ENCODE peak calls at places on chromosomes 16 and 17, in eight cellular contexts. X, D, O, F, I, B, M and H are unnamed samples.

GRCh38 chr16:4407543-4408322 is 8.7 kb downstream of the CORO7 start:
- DNase-seq in X (no peak), D (peak), O (no peak), F (no peak), I (no peak), B (no peak), M (no peak), H (peak)

GRCh38 chr17:1779571-1780074 is 17.8 kb downstream of the SERPINF1 start:
- DNase-seq in X (no peak), D (peak), O (no peak), F (peak), I (peak), B (peak), M (no peak), H (peak)

GRCh38 chr16:12531937-12532336 is 271.8 kb downstream of the CPPED1 start:
- DNase-seq in X (no peak), D (no peak), O (no peak), F (no peak), I (no peak), B (no peak), M (no peak), H (no peak)

GRCh38 chr17:61371606-61372005 is 28.0 kb upstream of the TBX2 start:
- DNase-seq in X (no peak), D (no peak), O (no peak), F (no peak), I (no peak), B (no peak), M (no peak), H (no peak)

GRCh38 chr16:88561485-88562369 is 8.5 kb upstream of the ZC3H18 start:
- DNase-seq in X (peak), D (no peak), O (no peak), F (peak), I (peak), B (peak), M (no peak), H (peak)

GRCh38 chr17:42325026-42325425 is 36.7 kb downstream of the STAT5A start:
- DNase-seq in X (no peak), D (peak), O (no peak), F (no peak), I (no peak), B (peak), M (no peak), H (no peak)

GRCh38 chr17:27496501-27496943 is 40.3 kb downstream of the KSR1 start:
- DNase-seq in X (no peak), D (no peak), O (no peak), F (peak), I (no peak), B (peak), M (peak), H (no peak)

GRCh38 chr17:4672055-4672630 is 30.7 kb upstream of the ALOX15 start:
- DNase-seq in X (no peak), D (no peak), O (no peak), F (no peak), I (no peak), B (no peak), M (no peak), H (no peak)

DNA sequence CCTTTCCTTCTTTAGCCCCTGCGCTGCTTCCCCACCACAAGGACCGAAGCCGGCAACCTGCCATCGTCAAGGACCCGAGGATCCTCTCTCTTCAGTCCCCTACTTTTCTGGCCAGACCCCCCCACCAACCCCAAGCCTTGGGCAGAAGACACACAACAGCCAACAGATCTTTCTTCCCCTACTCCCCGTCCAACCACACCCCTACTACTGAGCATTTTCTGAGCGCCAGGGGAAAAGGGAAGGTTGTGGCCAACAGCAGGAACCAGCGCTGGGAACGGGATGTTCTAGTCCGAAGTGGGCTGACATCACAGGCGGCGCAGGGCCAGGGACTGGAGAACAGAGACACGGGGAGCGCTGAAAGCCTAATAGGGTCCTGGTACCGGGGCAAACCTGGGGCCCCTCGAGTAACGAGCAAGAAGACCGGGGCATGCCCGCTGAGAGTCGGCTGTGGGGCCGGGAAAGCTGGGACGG is 528 bp downstream of the PER1 start:
- DNase-seq in X (no peak), D (peak), O (peak), F (peak), I (no peak), B (peak), M (no peak), H (peak)
- TF ChIP-seq POLR2AphosphoS5 in X (no peak), D (peak), O (peak), F (peak), I (no peak), B (no peak), M (no peak), H (peak)

DNA sequence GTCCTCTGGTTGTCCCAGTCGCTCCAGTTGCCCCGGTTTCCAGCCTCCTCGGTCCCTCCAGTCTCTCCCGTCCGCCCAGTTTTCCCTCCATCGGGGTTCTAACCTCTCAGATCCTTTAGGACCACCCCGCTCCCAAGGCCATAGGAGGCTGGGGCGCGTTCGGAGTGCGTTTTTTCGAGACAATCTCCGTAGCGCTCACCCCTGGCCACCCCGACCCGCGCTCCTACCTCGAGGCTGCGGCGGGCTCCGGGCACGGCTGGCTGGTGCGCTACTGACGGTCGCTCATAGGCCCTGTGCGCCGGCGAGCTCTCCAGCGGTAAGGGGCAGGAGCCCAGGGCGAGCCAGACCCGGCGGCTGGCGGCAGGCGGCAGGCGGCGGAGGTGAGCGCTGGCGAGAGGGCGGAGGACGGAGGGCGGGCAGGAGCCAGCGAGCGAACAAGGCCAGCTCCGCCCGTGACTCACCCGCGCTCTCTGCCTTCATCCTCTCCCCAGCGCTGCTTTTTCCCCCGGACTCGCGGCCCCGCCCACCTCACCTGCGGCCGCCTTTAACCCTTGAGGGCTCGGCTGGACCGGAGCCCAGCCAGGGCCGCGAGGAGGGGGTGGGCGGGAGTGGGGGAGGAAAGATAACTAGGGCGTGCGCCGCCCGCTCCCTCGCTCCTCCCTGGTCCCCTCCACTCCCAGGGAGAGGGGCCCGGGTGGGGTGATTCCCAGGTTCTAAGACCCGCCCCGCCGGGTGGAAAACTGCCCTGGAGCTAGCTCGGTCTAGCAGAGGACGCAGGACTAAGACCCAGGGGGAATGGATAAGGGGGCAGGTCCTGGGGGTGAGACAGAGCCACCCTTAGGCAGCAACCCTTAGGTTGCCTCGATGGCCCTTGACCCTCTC is at the start of gene SP6:
- DNase-seq in X (peak), D (no peak), O (no peak), F (peak), I (peak), B (peak), M (no peak), H (peak)
- TF ChIP-seq EP300 in X (no peak), D (no peak), O (no peak), F (no peak), I (no peak), B (no peak), M (no peak), H (no peak)

DNA sequence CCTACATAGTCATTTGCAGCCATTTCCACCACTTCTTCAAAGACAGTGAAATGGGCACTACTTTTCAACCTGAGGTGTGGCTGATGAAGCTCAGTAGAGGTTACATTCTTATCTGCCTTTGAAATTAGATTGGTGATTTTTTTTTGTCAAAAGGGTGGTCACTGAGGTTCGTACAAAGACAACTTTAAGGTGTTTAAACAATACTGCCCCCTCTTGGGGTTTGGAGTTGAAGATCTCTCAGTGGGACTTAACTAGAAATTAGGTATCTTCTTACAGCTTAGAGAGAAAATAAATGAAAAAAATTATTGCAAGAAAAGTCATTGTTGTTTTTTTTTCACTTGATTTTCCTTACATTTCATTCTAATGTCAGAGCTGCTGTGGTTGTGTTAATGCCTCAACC is 713.2 kb downstream of the CDH11 start:
- DNase-seq in X (no peak), D (no peak), O (no peak), F (no peak), I (no peak), B (no peak), M (no peak), H (no peak)
- TF ChIP-seq CTCF in X (no peak), D (no peak), O (no peak), F (no peak), I (no peak), B (no peak), M (no peak), H (no peak)

GRCh38 chr16:27462846-27463682 is 61.1 kb downstream of the IL21R start:
- DNase-seq in X (no peak), D (no peak), O (no peak), F (no peak), I (no peak), B (no peak), M (no peak), H (no peak)

GRCh38 chr16:27462200-27462845 is 60.3 kb downstream of the IL21R start:
- DNase-seq in X (no peak), D (no peak), O (no peak), F (no peak), I (no peak), B (no peak), M (no peak), H (no peak)

GRCh38 chr16:27465483-27465879 is 63.5 kb downstream of the IL21R start:
- DNase-seq in X (no peak), D (no peak), O (no peak), F (no peak), I (no peak), B (no peak), M (no peak), H (no peak)

GRCh38 chr16:27464663-27465482 is 62.9 kb downstream of the IL21R start:
- DNase-seq in X (no peak), D (no peak), O (no peak), F (no peak), I (no peak), B (no peak), M (no peak), H (no peak)

DNA sequence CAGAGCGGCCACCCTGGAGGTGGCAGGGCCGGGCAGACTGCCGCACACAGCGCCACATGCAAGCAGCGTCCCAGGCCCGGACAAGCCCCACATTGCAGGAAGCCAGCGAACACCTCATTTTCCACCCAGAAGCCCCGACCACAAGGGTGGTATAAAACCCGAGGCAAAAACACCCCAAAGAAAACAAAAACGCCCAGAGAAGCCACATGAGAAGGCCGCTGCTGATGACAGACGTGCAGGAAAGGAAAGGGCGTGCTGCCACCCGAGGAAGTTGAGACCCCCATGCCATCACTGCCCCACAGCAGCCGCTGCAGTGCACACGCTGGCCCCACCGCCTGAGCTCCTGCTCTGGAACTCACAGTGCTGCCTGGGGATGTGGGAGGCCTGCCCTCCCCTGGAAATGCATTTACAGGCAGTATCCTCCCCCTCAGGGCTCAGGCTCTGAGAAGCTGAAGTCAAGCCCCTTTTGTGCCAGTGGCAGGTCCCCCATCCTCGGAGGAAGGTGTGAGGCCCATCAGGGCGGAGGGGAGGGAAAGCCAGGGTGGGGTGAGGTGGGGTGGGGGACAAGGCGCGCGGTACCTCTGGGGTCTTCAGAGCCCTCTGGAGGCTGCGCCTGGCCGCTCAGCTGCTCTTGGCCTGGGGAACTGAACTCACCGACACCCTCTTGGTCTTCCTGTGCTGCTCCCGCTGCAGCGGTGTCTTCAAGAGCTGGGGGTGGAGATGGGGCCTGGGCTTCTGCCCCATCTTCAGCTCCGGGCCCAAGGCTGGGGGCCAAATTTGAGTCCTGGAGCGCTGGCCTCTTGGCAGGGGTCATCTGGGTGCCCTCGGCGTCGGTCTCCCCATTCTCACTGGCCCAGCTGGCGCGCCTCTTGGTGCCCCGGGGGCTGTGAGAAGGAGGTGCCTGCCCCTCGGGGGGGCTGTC is 62.0 kb downstream of the IL21R start:
- DNase-seq in X (no peak), D (no peak), O (no peak), F (no peak), I (no peak), B (no peak), M (no peak), H (no peak)
- TF ChIP-seq POLR2AphosphoS5 in X (no peak), D (no peak), O (no peak), F (no peak), I (no peak), B (no peak), M (no peak), H (no peak)

GRCh38 chr16:70391881-70392481 is 45.3 kb downstream of the DDX19A start:
- DNase-seq in X (no peak), D (peak), O (no peak), F (no peak), I (no peak), B (no peak), M (no peak), H (no peak)
- TF ChIP-seq EP300 in X (no peak), D (no peak), O (no peak), F (no peak), I (no peak), B (no peak), M (no peak), H (no peak)

GRCh38 chr17:64387145-64387473 is 3.6 kb downstream of the PECAM1 start:
- DNase-seq in X (no peak), D (no peak), O (no peak), F (no peak), I (no peak), B (no peak), M (no peak), H (no peak)

GRCh38 chr17:64390066-64390465 is 594 bp downstream of the PECAM1 start:
- DNase-seq in X (no peak), D (no peak), O (no peak), F (no peak), I (no peak), B (no peak), M (no peak), H (no peak)

GRCh38 chr17:64387545-64388171 is 3.0 kb downstream of the PECAM1 start:
- DNase-seq in X (no peak), D (peak), O (no peak), F (no peak), I (no peak), B (no peak), M (no peak), H (no peak)

GRCh38 chr17:64386412-64387144 is 4.1 kb downstream of the PECAM1 start:
- DNase-seq in X (no peak), D (no peak), O (no peak), F (no peak), I (no peak), B (no peak), M (no peak), H (no peak)

DNA sequence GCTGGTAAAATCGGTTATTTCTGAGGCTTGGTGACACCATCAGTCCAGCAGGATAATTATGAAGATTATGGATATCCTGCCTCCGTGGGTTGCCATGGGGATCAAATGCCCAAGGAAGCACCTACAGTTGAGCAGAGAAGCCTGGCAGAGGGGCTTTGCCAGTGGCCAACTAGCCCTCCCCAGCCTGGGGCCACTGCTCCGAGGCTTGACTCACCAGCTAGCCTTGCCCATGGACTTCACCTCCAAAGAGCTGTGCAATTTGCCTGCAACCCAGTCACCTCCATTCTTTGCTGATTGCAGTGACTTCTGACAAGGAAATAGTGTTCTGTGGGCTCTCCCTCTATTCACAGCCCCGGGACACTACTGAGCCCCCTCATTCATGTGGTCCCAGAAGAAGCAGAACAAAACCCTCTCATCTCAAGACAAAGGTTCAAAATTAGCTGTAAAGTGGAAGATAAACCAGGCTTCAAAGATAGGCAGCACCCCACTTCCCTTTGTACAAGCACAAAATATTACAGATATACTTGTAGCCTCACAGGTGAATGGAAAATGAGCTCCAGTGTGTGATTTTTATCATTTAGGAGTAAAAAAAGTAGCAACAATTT is 1.6 kb downstream of the PECAM1 start:
- DNase-seq in X (no peak), D (no peak), O (no peak), F (no peak), I (no peak), B (no peak), M (no peak), H (no peak)
- TF ChIP-seq CTCF in X (no peak), D (no peak), O (no peak), F (no peak), I (no peak), B (no peak), M (no peak), H (no peak)

GRCh38 chr17:45342306-45342705 is 25.5 kb upstream of the MAP3K14 start:
- DNase-seq in X (no peak), D (peak), O (no peak), F (no peak), I (no peak), B (no peak), M (no peak), H (peak)

GRCh38 chr17:45342871-45343526 is 26.2 kb upstream of the MAP3K14 start:
- DNase-seq in X (no peak), D (peak), O (no peak), F (no peak), I (no peak), B (no peak), M (no peak), H (peak)

GRCh38 chr17:45338996-45339535 is 22.2 kb upstream of the MAP3K14 start:
- DNase-seq in X (no peak), D (peak), O (no peak), F (no peak), I (no peak), B (no peak), M (no peak), H (no peak)

GRCh38 chr17:45339646-45340605 is 23.1 kb upstream of the MAP3K14 start:
- DNase-seq in X (no peak), D (peak), O (no peak), F (no peak), I (no peak), B (no peak), M (no peak), H (no peak)

DNA sequence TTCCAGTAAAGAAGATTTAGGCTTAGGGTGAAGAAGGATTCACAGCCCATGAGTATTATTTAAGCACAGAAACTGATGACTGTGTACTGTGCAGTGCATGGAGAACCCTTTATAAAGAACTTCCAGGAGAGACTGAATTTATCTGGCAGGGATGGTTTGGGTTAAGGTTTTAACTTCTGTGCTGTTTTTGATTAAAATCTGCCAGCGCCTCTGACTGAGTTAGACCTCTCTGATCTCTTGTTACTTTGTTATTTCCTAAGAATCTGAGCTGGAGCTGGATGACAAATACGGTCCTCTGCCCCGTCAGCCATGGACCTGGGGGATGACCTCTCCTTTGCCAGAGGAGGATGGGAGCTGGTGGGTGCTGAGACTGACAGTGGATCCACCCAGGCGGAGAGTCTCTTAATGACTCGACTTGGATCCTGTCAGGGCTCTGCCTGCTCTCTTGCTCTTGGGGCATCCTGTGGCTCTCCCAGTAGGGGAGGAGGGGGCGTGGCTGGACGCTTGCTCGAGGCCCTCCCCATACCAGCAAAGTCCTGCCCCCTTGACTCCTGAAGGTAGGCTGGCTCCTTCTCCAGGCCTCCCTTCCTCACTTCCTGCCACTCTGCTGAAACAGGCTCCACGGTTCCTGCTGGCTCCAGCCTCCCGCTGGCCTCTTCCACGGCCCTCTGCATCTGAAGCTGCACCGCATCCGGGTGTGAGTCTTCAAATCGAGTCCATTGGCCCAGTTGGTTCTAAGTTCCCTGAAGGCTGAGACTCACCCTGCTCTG is 24.8 kb upstream of the MAP3K14 start:
- DNase-seq in X (peak), D (peak), O (no peak), F (no peak), I (peak), B (peak), M (no peak), H (peak)
- TF ChIP-seq POLR2AphosphoS5 in X (no peak), D (no peak), O (peak), F (no peak), I (peak), B (peak), M (no peak), H (no peak)